ENCODE peak calls at places on chromosome 1, in eight cellular contexts. Z is naive thymus-derived CD8-positive, alpha-beta T cell; E is NCI-H1436; A is SK-MEL-5; D is activated effector memory CD4-positive, alpha-beta T cell treated with Interleukin-2 at 50 U/mL for 16 hours; G is stimulated activated naive CD8-positive, alpha-beta T cell treated with anti-CD3 and anti-CD28 coated beads, Interleukin-15, Interleukin-2, amounts not matched to agents 100 U/mL and 50 U/mL, for 24 hours; C is SW480; I is lung. U is an unnamed sample.

GRCh38 chr1:96360036-96360795 is 361.4 kb upstream of the PTBP2 start:
- DNase-seq in Z (no peak), E (no peak), A (no peak), D (no peak), G (no peak), C (no peak), I (no peak), U (no peak)

GRCh38 chr1:211472724-211473123 is 19.2 kb downstream of the RD3 start:
- DNase-seq in Z (no peak), E (no peak), A (no peak), D (no peak), G (no peak), C (no peak), I (no peak), U (no peak)

GRCh38 chr1:165492845-165493244 is 47.9 kb upstream of the RXRG start:
- DNase-seq in Z (no peak), E (no peak), A (peak; percentile 34), D (no peak), G (no peak), C (no peak), I (no peak), U (no peak)

GRCh38 chr1:54980528-54981241 is at the start of gene TMEM61:
- DNase-seq in Z (no peak), E (no peak), A (no peak), D (no peak), G (no peak), C (peak; percentile 16), I (no peak), U (no peak)

GRCh38 chr1:43067856-43068751 is 104.0 kb downstream of the EBNA1BP2 start:
- DNase-seq in Z (peak; percentile 33), E (no peak), A (no peak), D (no peak), G (peak; percentile 22), C (peak; percentile 84), I (no peak), U (peak; percentile 26)

GRCh38 chr1:241695454-241696171 is 43.5 kb downstream of the WDR64 start:
- DNase-seq in Z (no peak), E (no peak), A (no peak), D (no peak), G (no peak), C (no peak), I (no peak), U (no peak)

GRCh38 chr1:78787554-78787953 is 137.9 kb downstream of the IFI44 start:
- DNase-seq in Z (no peak), E (no peak), A (no peak), D (no peak), G (no peak), C (no peak), I (no peak), U (no peak)

GRCh38 chr1:23862640-23863039 is 5.5 kb downstream of the FUCA1 start:
- DNase-seq in Z (no peak), E (no peak), A (no peak), D (no peak), G (no peak), C (no peak), I (no peak), U (no peak)

GRCh38 chr1:61341426-61341825 is 259.1 kb downstream of the NFIA start:
- DNase-seq in Z (no peak), E (no peak), A (no peak), D (no peak), G (no peak), C (no peak), I (no peak), U (no peak)

U was measured in heart left ventricle.